ENCODE peak calls at places on chromosomes 12 and 14, in nine cellular contexts. V is occipital lobe; R is upper lobe of right lung; P is A549; U is CD4-positive, alpha-beta T cell; N is T-helper 2 cell; W is HT-29; Q is activated CD4-positive, alpha-beta T cell treated with anti-CD3 and anti-CD28 coated beads, Interleukin-2, amount 50 U/mL, for 1 hour; O is GM12891. E is an unnamed sample.

GRCh38 chr14:99122521-99123125 is 149.4 kb downstream of the BCL11B start:
- DNase-seq in P (no peak), W (no peak), Q (no peak), U (no peak), R (no peak), N (no peak), V (no peak), O (no peak), E (no peak)

GRCh38 chr14:54512393-54512792 is 2.7 kb downstream of the CGRRF1 start:
- DNase-seq in O (no peak), U (no peak), R (no peak), N (no peak), Q (no peak), W (no peak), V (no peak), P (no peak), E (no peak)

GRCh38 chr14:68195126-68195525 is 375.5 kb downstream of the RAD51B start:
- DNase-seq in R (no peak), Q (no peak), O (no peak), N (no peak), V (no peak), W (peak; percentile 37), P (no peak), U (no peak), E (no peak)

GRCh38 chr12:57610553-57611115 is 601 bp upstream of the ARHGEF25 start:
- DNase-seq in N (no peak), U (no peak), Q (no peak), R (no peak), O (no peak), P (no peak), V (no peak), W (no peak), E (peak; percentile 20)

GRCh38 chr12:123546281-123546680 is 12.8 kb upstream of the RILPL1 start:
- DNase-seq in Q (no peak), N (no peak), P (peak; percentile 28), U (no peak), R (no peak), V (no peak), O (no peak), W (no peak), E (no peak)

GRCh38 chr12:64042901-64043300 is 179.2 kb downstream of the KICS2 start:
- DNase-seq in N (no peak), V (no peak), P (no peak), O (no peak), W (no peak), Q (no peak), R (no peak), U (no peak), E (no peak)

GRCh38 chr12:51934080-51934479 is 17.4 kb upstream of the ACVR1B start:
- DNase-seq in P (no peak), Q (no peak), N (no peak), O (no peak), R (no peak), W (no peak), U (no peak), V (no peak), E (no peak)

GRCh38 chr14:49212721-49213120 is 373.5 kb downstream of the RPS29 start:
- DNase-seq in W (no peak), R (no peak), V (no peak), Q (no peak), P (no peak), O (no peak), U (no peak), N (no peak), E (no peak)

GRCh38 chr12:30795660-30796507 is 41.1 kb upstream of the CAPRIN2 start:
- DNase-seq in V (peak; percentile 8), W (peak; percentile 78), U (peak; percentile 6), P (peak; percentile 77), R (peak; percentile 77), Q (peak; percentile 17), N (peak; percentile 13), O (peak; percentile 60), E (peak; percentile 63)

GRCh38 chr14:101478796-101479410 is 82.4 kb upstream of the DIO3 start:
- DNase-seq in N (no peak), W (no peak), Q (no peak), O (no peak), U (no peak), V (no peak), R (peak; percentile 37), P (no peak), E (no peak)

GRCh38 chr12:7069386-7069785 is 8.9 kb downstream of the C1S start:
- DNase-seq in P (no peak), W (no peak), N (no peak), R (no peak), V (no peak), O (no peak), Q (no peak), U (no peak), E (no peak)

GRCh38 chr14:97275276-97275675 is 478.1 kb downstream of the VRK1 start:
- DNase-seq in W (no peak), V (no peak), N (no peak), P (no peak), R (no peak), U (no peak), Q (no peak), O (no peak), E (no peak)

GRCh38 chr12:78802593-78802992 is 62.0 kb upstream of the SYT1 start:
- DNase-seq in R (no peak), Q (no peak), U (no peak), O (no peak), W (peak; percentile 41), P (peak; percentile 3), V (no peak), N (no peak), E (no peak)

GRCh38 chr12:101792046-101792931 is 38.5 kb downstream of the GNPTAB start:
- DNase-seq in W (peak; percentile 22), P (no peak), U (no peak), N (no peak), R (no peak), O (no peak), V (no peak), Q (no peak), E (no peak)

GRCh38 chr12:69779928-69780327 is 41.3 kb downstream of the RAB3IP start:
- DNase-seq in U (no peak), N (no peak), O (no peak), V (no peak), R (no peak), Q (no peak), W (peak; percentile 86), P (peak; percentile 30), E (peak; percentile 75)

E was measured in NCI-H1105 treated with DMSO at 0.1 percent for 48 hours.